ENCODE peak calls at places on chromosomes 1 and 21, in eight cellular contexts. I is SK-N-MC, Q is thyroid gland, D is heart left ventricle, O is IMR-90, E is BE2C, J is adipocyte, U is aorta. L is an unnamed sample.

GRCh38 chr1:202802998-202803932 is 5.0 kb downstream of the KDM5B start:
- DNase-seq in I (peak), Q (no peak), D (no peak), O (peak), E (no peak), J (peak), U (no peak), L (no peak)

GRCh38 chr1:39910263-39910662 is 8.5 kb upstream of the MYCL start:
- DNase-seq in I (no peak), Q (no peak), D (no peak), O (no peak), E (no peak), J (no peak), U (no peak), L (no peak)

GRCh38 chr1:209651148-209651547 is 1.1 kb downstream of the LAMB3 start:
- DNase-seq in I (no peak), Q (no peak), D (peak), O (peak), E (peak), J (peak), U (peak), L (no peak)

GRCh38 chr1:231691618-231692259 is 65.1 kb downstream of the DISC1 start:
- DNase-seq in I (no peak), Q (peak), D (peak), O (peak), E (peak), J (peak), U (no peak), L (no peak)

GRCh38 chr1:67795179-67795916 is 37.9 kb downstream of the GNG12 start:
- DNase-seq in I (no peak), Q (no peak), D (no peak), O (no peak), E (no peak), J (no peak), U (no peak), L (no peak)

GRCh38 chr1:32275424-32275823 is 16.5 kb upstream of the HDAC1 start:
- DNase-seq in I (no peak), Q (peak), D (no peak), O (no peak), E (no peak), J (no peak), U (no peak), L (no peak)

GRCh38 chr1:208101661-208102431 is 142.3 kb downstream of the PLXNA2 start:
- DNase-seq in I (no peak), Q (peak), D (no peak), O (peak), E (peak), J (peak), U (no peak), L (no peak)

GRCh38 chr21:38175321-38175720 is 81.5 kb upstream of the KCNJ15 start:
- DNase-seq in I (no peak), Q (no peak), D (no peak), O (no peak), E (no peak), J (peak), U (no peak), L (no peak)

GRCh38 chr1:223641523-223642039 is 23.9 kb downstream of the CAPN8 start:
- DNase-seq in I (no peak), Q (no peak), D (no peak), O (no peak), E (no peak), J (no peak), U (no peak), L (no peak)

GRCh38 chr1:244056602-244057001 is 5.5 kb downstream of the ZBTB18 start:
- DNase-seq in I (no peak), Q (no peak), D (no peak), O (no peak), E (no peak), J (no peak), U (no peak), L (no peak)

GRCh38 chr1:174976436-174977107 is 23.2 kb upstream of the CACYBP start:
- DNase-seq in I (no peak), Q (no peak), D (no peak), O (peak), E (no peak), J (peak), U (no peak), L (no peak)

GRCh38 chr1:83043192-83043591 is 955.7 kb downstream of the TTLL7 start:
- DNase-seq in I (no peak), Q (no peak), D (no peak), O (no peak), E (no peak), J (no peak), U (no peak), L (no peak)

GRCh38 chr1:205917466-205918248 is 25.6 kb downstream of the SLC26A9 start:
- DNase-seq in I (no peak), Q (peak), D (no peak), O (no peak), E (no peak), J (no peak), U (no peak), L (no peak)

GRCh38 chr21:46124083-46124925 is 26.4 kb downstream of the COL6A2 start:
- DNase-seq in I (no peak), Q (no peak), D (peak), O (no peak), E (no peak), J (no peak), U (peak), L (no peak)

GRCh38 chr21:18743523-18743922 is 339.9 kb upstream of the TMPRSS15 start:
- DNase-seq in I (no peak), Q (no peak), D (no peak), O (no peak), E (no peak), J (no peak), U (no peak), L (no peak)

GRCh38 chr1:204254031-204254661 is 40.4 kb upstream of the GOLT1A start:
- DNase-seq in I (no peak), Q (peak), D (no peak), O (peak), E (no peak), J (peak), U (peak), L (peak)

GRCh38 chr1:205680073-205680851 is at the start of gene SLC45A3:
- DNase-seq in I (no peak), Q (peak), D (peak), O (no peak), E (peak), J (peak), U (no peak), L (no peak)

GRCh38 chr1:59150537-59151386 is 146.1 kb upstream of the FGGY start:
- DNase-seq in I (no peak), Q (peak), D (peak), O (peak), E (peak), J (peak), U (peak), L (peak)

GRCh38 chr1:240712014-240712731 is 100.2 kb upstream of the GREM2 start:
- DNase-seq in I (no peak), Q (no peak), D (no peak), O (peak), E (no peak), J (peak), U (no peak), L (no peak)
- H3K4me3 ChIP-seq in I (no peak), Q (no peak), D (no peak), O (no peak), E (no peak), J (no peak), U (no peak), L (no peak)

GRCh38 chr1:213982814-213983588 is 4.8 kb upstream of the PROX1 start:
- DNase-seq in I (no peak), Q (peak), D (no peak), O (no peak), E (peak), J (no peak), U (no peak), L (no peak)
- H3K4me3 ChIP-seq in I (no peak), Q (peak), D (peak), O (no peak), E (peak), J (peak), U (no peak), L (peak)

DNA sequence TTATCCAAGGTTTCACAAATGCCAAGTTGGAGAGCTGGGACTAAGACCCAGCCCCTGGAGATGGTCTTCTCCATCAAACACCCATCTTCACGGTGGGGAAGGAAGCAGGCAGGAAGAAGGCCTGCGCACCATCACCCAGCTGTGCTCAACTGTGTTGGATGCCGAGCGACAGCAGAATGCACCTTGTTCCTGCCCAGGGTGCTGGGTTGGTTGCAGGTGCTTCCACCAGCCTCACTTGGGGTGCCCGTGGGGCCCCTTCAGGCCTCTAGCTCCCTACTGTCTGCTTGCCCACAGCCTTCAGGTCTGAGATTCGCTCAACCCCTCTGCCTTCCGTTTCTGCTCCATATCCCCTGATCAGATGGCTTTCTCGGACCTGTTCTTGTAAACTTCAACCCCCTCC is 42.5 kb downstream of the OLFML2B start:
- DNase-seq in I (no peak), Q (no peak), D (no peak), O (no peak), E (no peak), J (no peak), U (no peak), L (no peak)
- H3K4me3 ChIP-seq in I (no peak), Q (no peak), D (no peak), O (no peak), E (no peak), J (no peak), U (no peak), L (no peak)

DNA sequence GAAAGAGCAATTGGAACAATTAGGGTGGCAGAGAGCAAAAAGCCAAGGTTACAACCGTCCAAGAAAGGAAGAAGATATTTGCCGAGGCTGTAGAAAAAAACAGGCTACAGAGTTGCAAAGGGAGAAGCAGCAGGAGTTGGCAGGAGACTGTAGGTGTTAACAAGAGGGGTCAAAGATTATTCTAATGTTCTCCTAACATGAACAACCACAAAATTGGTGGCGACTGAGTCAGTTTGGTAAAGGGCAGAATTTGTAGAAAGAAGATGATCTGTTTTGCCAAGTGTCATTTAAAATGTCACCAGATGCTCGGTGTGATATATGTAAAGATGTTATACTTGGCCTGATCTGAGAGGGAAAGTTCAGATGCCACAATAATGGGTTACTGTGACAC is 401 bp upstream of the PRUNE1 start:
- DNase-seq in I (no peak), Q (no peak), D (no peak), O (no peak), E (no peak), J (no peak), U (no peak), L (no peak)
- H3K4me3 ChIP-seq in I (peak), Q (no peak), D (peak), O (peak), E (peak), J (peak), U (no peak), L (peak)

DNA sequence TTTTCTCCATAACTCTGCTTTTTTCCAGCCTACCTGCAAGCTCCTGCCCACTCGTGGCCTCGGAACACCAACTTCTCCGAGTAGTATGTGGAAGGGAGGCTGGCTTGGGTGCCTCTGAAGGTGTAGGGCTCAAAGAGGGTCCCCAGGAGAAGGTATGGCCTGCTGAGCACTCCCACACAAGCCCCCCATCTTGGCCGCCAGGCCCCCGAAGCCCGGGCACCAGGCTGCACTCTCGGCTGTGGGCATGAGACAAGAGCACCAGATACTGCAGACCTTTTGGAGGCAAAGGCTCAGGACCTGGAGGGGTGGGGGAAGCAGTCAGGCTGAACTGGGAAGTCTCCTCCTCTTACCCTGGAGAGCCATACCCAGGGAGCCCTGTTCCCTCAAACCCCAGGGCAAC is 1.7 kb downstream of the ZNF692 start:
- DNase-seq in I (no peak), Q (peak), D (no peak), O (no peak), E (no peak), J (no peak), U (no peak), L (no peak)
- H3K4me3 ChIP-seq in I (peak), Q (no peak), D (peak), O (no peak), E (peak), J (no peak), U (no peak), L (peak)

DNA sequence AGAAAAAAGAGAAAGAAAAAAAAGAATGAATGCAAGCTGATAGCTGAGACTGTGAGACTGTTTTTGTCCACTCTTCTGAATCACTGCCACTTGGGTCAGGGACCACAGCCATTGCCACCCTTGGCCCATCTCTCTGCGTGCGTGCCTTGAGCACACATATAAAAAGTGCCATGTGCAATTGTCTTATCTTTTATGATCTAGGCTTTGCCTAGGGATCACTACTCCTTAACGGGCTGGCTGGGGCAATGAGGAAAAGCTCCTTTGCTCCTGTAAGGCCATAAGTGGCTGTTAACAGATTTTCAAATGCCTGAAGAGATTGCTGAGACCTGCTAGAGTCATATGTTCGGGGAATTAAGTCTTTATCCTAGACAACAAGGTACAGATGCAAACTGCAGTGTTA is 8.2 kb downstream of the SPATA46 start:
- DNase-seq in I (no peak), Q (no peak), D (no peak), O (no peak), E (no peak), J (no peak), U (no peak), L (no peak)
- H3K4me3 ChIP-seq in I (no peak), Q (no peak), D (no peak), O (no peak), E (no peak), J (no peak), U (no peak), L (no peak)

DNA sequence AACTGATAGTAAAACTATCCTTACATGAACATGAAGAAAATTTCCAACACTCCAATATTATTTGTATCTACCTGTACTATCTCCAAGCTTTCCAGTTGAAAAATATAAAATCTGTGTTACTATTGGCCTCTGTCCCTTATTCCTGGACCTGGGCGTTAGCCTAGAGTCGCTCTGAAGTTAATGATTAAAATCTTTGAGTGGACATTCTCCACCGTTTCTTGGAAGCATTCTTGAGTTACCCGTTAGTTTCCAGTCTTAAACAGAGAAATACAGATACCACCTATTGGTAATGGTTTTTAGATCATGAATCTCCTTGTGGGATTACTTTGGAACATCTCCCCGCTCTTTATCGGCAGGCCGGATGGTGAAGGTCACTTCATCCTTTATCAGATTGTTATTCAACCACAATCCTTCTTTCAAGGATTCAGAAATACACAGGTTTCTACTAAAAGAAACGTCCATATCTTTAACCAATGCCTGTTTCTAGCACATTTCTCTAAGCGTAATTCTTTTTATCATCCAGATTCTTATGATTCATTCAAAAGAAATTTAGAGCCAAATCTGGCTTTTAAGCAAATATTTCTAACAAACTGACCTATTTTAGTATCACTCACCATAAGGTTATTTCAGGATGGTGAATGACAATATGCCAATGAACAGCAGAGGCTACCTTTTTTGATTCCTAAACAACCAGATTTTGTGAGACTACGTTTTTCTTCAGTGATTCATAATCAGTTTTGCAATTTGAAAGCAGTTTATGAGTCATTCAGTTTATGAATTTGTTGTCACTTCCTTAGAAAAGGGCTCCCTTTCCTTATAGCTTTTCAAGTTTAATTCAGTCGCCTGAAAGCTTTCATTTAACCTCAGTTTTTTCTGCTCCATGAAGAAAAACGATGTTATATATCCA is 70.2 kb upstream of the ERRFI1 start:
- DNase-seq in I (no peak), Q (no peak), D (no peak), O (peak), E (no peak), J (peak), U (no peak), L (no peak)
- H3K4me3 ChIP-seq in I (no peak), Q (no peak), D (no peak), O (no peak), E (no peak), J (peak), U (no peak), L (no peak)

GRCh38 chr1:19798486-19799232 is 1.1 kb downstream of the TMCO4 start:
- DNase-seq in I (no peak), Q (peak), D (no peak), O (no peak), E (no peak), J (no peak), U (no peak), L (no peak)
- H3K4me3 ChIP-seq in I (no peak), Q (peak), D (peak), O (peak), E (no peak), J (peak), U (no peak), L (peak)

GRCh38 chr1:26021647-26022403 is at the start of gene EXTL1:
- DNase-seq in I (no peak), Q (no peak), D (peak), O (peak), E (peak), J (peak), U (no peak), L (no peak)
- H3K4me3 ChIP-seq in I (no peak), Q (no peak), D (no peak), O (peak), E (peak), J (peak), U (peak), L (no peak)

GRCh38 chr1:19846338-19846737 is 31.3 kb upstream of the RNF186 start:
- DNase-seq in I (no peak), Q (no peak), D (no peak), O (no peak), E (no peak), J (no peak), U (no peak), L (no peak)

GRCh38 chr1:19854866-19855265 is 27.3 kb upstream of the OTUD3 start:
- DNase-seq in I (no peak), Q (no peak), D (no peak), O (no peak), E (no peak), J (no peak), U (no peak), L (no peak)

DNA sequence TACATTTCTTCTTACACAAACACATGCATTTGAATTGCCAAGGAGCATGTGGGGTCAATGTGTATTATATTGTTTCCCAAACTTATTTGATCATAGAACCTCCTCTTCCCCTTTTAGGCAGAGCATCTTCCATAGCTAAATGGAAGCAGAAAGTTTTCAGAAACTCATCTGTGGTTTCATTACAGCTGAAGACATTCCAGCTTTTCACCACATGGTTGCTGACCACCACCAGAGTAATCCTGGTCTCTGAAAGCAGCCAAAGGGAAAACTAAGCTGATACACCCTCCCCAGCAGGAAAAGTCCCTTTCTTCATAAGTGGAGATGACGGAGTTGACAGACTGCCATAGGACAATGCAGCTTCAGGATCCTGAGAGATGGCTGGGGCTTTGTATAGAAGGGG is 30.2 kb upstream of the OTUD3 start:
- DNase-seq in I (no peak), Q (no peak), D (no peak), O (no peak), E (no peak), J (no peak), U (no peak), L (no peak)
- H3K4me3 ChIP-seq in I (no peak), Q (no peak), D (no peak), O (no peak), E (no peak), J (no peak), U (no peak), L (no peak)